ENCODE peak calls at places on chromosomes 1 and 21, in four cellular contexts. One of them, this sample, is unnamed.

GRCh38 chr1:175537571-175537970 is 205.8 kb downstream of the TNR start:
- DNase-seq in HL-60: no peak
- DNase-seq in BJ: no peak
- DNase-seq in foreskin fibroblast: no peak
- DNase-seq in this sample: no peak

GRCh38 chr1:170166518-170167180 is 20.9 kb downstream of the NTMT2 start:
- DNase-seq in HL-60: no peak
- DNase-seq in BJ: no peak
- DNase-seq in foreskin fibroblast: no peak
- DNase-seq in this sample: no peak

GRCh38 chr1:211326528-211327340 is at the start of gene TRAF5:
- DNase-seq in HL-60: no peak
- DNase-seq in BJ: no peak
- DNase-seq in foreskin fibroblast: peak
- DNase-seq in this sample: peak

GRCh38 chr1:209879539-209879938 is 51.8 kb downstream of the UTP25 start:
- DNase-seq in HL-60: no peak
- DNase-seq in BJ: no peak
- DNase-seq in foreskin fibroblast: peak
- DNase-seq in this sample: no peak

GRCh38 chr1:204074274-204075115 is 1.6 kb downstream of the SOX13 start:
- DNase-seq in HL-60: no peak
- DNase-seq in BJ: no peak
- DNase-seq in foreskin fibroblast: peak
- DNase-seq in this sample: peak

GRCh38 chr21:25997788-25998611 is 172.6 kb downstream of the APP start:
- DNase-seq in HL-60: no peak
- DNase-seq in BJ: no peak
- DNase-seq in foreskin fibroblast: no peak
- DNase-seq in this sample: no peak

GRCh38 chr1:27345272-27345671 is 3.5 kb downstream of the SYTL1 start:
- DNase-seq in HL-60: no peak
- DNase-seq in BJ: no peak
- DNase-seq in foreskin fibroblast: no peak
- DNase-seq in this sample: no peak

GRCh38 chr1:160122978-160123495 is 7.5 kb downstream of the ATP1A2 start:
- DNase-seq in HL-60: no peak
- DNase-seq in BJ: no peak
- DNase-seq in foreskin fibroblast: no peak
- DNase-seq in this sample: no peak

GRCh38 chr1:99963041-99963795 is 6.6 kb upstream of the SLC35A3 start:
- DNase-seq in HL-60: no peak
- DNase-seq in BJ: no peak
- DNase-seq in foreskin fibroblast: peak
- DNase-seq in this sample: no peak

GRCh38 chr1:38835230-38835827 is 24.2 kb downstream of the RRAGC start:
- DNase-seq in HL-60: peak
- DNase-seq in BJ: peak
- DNase-seq in foreskin fibroblast: peak
- DNase-seq in this sample: no peak

GRCh38 chr1:155827450-155827849 is 29.6 kb downstream of the GON4L start:
- DNase-seq in HL-60: no peak
- DNase-seq in BJ: no peak
- DNase-seq in foreskin fibroblast: no peak
- DNase-seq in this sample: no peak

GRCh38 chr21:32411366-32412161 is 942 bp upstream of the EVA1C start:
- DNase-seq in HL-60: no peak
- DNase-seq in BJ: no peak
- DNase-seq in foreskin fibroblast: peak
- DNase-seq in this sample: peak

GRCh38 chr1:107748529-107748928 is 216.5 kb downstream of the VAV3 start:
- DNase-seq in HL-60: no peak
- DNase-seq in BJ: no peak
- DNase-seq in foreskin fibroblast: peak
- DNase-seq in this sample: no peak

GRCh38 chr1:184164529-184164928 is 113.0 kb downstream of the TSEN15 start:
- DNase-seq in HL-60: no peak
- DNase-seq in BJ: no peak
- DNase-seq in foreskin fibroblast: no peak
- DNase-seq in this sample: no peak

GRCh38 chr1:229238674-229239415 is 32.1 kb upstream of the RAB4A start:
- DNase-seq in HL-60: no peak
- DNase-seq in BJ: no peak
- DNase-seq in foreskin fibroblast: no peak
- DNase-seq in this sample: no peak

GRCh38 chr1:248863011-248863881 is 4.4 kb upstream of the ZNF692 start:
- DNase-seq in HL-60: peak
- DNase-seq in BJ: no peak
- DNase-seq in foreskin fibroblast: peak
- DNase-seq in this sample: peak

GRCh38 chr1:161304927-161305871 is 4.6 kb downstream of the MPZ start:
- DNase-seq in HL-60: no peak
- DNase-seq in BJ: no peak
- DNase-seq in foreskin fibroblast: no peak
- DNase-seq in this sample: peak

GRCh38 chr1:16386454-16387113 is 19.5 kb downstream of the SZRD1 start:
- DNase-seq in HL-60: no peak
- DNase-seq in BJ: no peak
- DNase-seq in foreskin fibroblast: peak
- DNase-seq in this sample: no peak

GRCh38 chr1:203589201-203589600 is 37.4 kb upstream of the ATP2B4 start:
- DNase-seq in HL-60: no peak
- DNase-seq in BJ: no peak
- DNase-seq in foreskin fibroblast: no peak
- DNase-seq in this sample: no peak

GRCh38 chr1:28456078-28456477 is 49.8 kb upstream of the RCC1 start:
- DNase-seq in HL-60: no peak
- DNase-seq in BJ: no peak
- DNase-seq in foreskin fibroblast: peak
- DNase-seq in this sample: no peak

GRCh38 chr1:1914101-1914811 is 804 bp upstream of the CALML6 start:
- DNase-seq in HL-60: no peak
- DNase-seq in BJ: no peak
- DNase-seq in foreskin fibroblast: no peak
- DNase-seq in this sample: no peak

GRCh38 chr1:228882785-228883450 is 147.6 kb downstream of the RHOU start:
- DNase-seq in HL-60: no peak
- DNase-seq in BJ: no peak
- DNase-seq in foreskin fibroblast: no peak
- DNase-seq in this sample: no peak

GRCh38 chr1:33903210-33903589 is 39.3 kb downstream of the HMGB4 start:
- DNase-seq in HL-60: no peak
- DNase-seq in BJ: peak
- DNase-seq in foreskin fibroblast: peak
- DNase-seq in this sample: no peak

GRCh38 chr1:184626076-184627011 is 128.3 kb downstream of the EDEM3 start:
- DNase-seq in HL-60: no peak
- DNase-seq in BJ: no peak
- DNase-seq in foreskin fibroblast: no peak
- DNase-seq in this sample: no peak

GRCh38 chr1:52920791-52921291 is 699 bp downstream of the ECHDC2 start:
- DNase-seq in HL-60: no peak
- DNase-seq in BJ: no peak
- DNase-seq in foreskin fibroblast: no peak
- DNase-seq in this sample: peak

GRCh38 chr1:231628207-231628876 is 1.8 kb downstream of the DISC1 start:
- DNase-seq in HL-60: no peak
- DNase-seq in BJ: peak
- DNase-seq in foreskin fibroblast: no peak
- DNase-seq in this sample: no peak

GRCh38 chr21:42056996-42057689 is 14.0 kb upstream of the UMODL1 start:
- DNase-seq in HL-60: no peak
- DNase-seq in BJ: peak
- DNase-seq in foreskin fibroblast: peak
- DNase-seq in this sample: peak

GRCh38 chr1:12501661-12502060 is 116.3 kb downstream of the DHRS3 start:
- DNase-seq in HL-60: no peak
- DNase-seq in BJ: no peak
- DNase-seq in foreskin fibroblast: peak
- DNase-seq in this sample: no peak

DNA sequence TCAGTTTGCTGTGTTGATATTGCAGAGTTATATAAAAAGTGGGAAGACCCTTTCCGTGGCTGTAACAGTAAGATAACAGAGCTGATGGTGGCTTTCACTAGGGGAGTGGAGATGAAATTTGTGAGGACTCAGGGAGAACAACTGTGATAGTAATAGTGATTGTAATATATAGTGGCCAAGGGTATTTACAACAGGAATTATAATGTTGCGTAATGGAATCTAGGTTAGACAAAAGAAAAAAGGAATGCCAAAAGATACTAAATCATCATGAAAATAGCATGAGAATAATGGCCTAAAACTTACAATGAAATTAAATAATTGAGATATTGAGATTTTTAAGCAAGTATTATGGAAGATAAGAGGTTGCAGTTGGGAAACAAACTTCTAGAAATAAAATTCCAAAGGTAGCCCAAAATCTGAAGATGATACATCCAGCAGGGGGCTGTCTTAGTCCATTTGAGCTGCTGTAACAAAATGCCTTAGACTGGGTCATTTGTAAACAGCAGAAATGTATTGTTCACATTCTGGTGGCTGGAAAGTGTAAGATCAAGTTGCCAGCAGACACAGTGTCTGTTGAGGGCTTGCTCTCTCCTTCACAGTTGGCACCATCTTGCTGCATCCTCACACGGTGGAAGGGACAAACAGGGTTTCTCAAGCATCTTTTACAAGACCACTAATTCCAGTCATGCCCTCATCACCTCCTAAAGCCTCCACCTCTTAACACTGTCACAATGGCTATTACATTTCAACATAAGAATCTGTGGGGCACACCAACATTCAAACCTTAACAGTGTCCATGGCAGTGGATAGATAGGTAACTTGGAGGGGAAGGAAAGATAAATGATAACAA is 711.2 kb downstream of the MRPL39 start:
- DNase-seq in HL-60: no peak
- DNase-seq in BJ: no peak
- DNase-seq in foreskin fibroblast: no peak
- DNase-seq in this sample: no peak
- TF ChIP-seq CTCF in HL-60: no peak
- TF ChIP-seq CTCF in BJ: no peak
- TF ChIP-seq CTCF in foreskin fibroblast: peak
- TF ChIP-seq CTCF in this sample: no peak

GRCh38 chr1:85463666-85464496 is 1.1 kb downstream of the DDAH1 start:
- DNase-seq in HL-60: no peak
- DNase-seq in BJ: no peak
- DNase-seq in foreskin fibroblast: no peak
- DNase-seq in this sample: no peak

GRCh38 chr1:85464497-85465098 is 361 bp downstream of the DDAH1 start:
- DNase-seq in HL-60: no peak
- DNase-seq in BJ: no peak
- DNase-seq in foreskin fibroblast: peak
- DNase-seq in this sample: peak

GRCh38 chr1:85461216-85461945 is 3.6 kb downstream of the DDAH1 start:
- DNase-seq in HL-60: no peak
- DNase-seq in BJ: no peak
- DNase-seq in foreskin fibroblast: no peak
- DNase-seq in this sample: no peak

GRCh38 chr1:85465099-85465790 is at the start of gene DDAH1:
- DNase-seq in HL-60: no peak
- DNase-seq in BJ: no peak
- DNase-seq in foreskin fibroblast: peak
- DNase-seq in this sample: peak

GRCh38 chr1:85462931-85463665 is 1.9 kb downstream of the DDAH1 start:
- DNase-seq in HL-60: no peak
- DNase-seq in BJ: no peak
- DNase-seq in foreskin fibroblast: no peak
- DNase-seq in this sample: no peak
- H3K4me3 ChIP-seq in HL-60: no peak
- H3K4me3 ChIP-seq in BJ: peak
- H3K4me3 ChIP-seq in foreskin fibroblast: peak
- H3K4me3 ChIP-seq in this sample: peak

GRCh38 chr1:227465256-227465655 is 98.1 kb upstream of the ZNF678 start:
- DNase-seq in HL-60: no peak
- DNase-seq in BJ: no peak
- DNase-seq in foreskin fibroblast: no peak
- DNase-seq in this sample: no peak
- TF ChIP-seq CTCF in HL-60: no peak
- TF ChIP-seq CTCF in BJ: peak
- TF ChIP-seq CTCF in foreskin fibroblast: no peak
- TF ChIP-seq CTCF in this sample: no peak

GRCh38 chr1:40782371-40782956 is 1.1 kb upstream of the KCNQ4 start:
- DNase-seq in HL-60: no peak
- DNase-seq in BJ: no peak
- DNase-seq in foreskin fibroblast: no peak
- DNase-seq in this sample: no peak
- H3K4me3 ChIP-seq in HL-60: no peak
- H3K4me3 ChIP-seq in BJ: no peak
- H3K4me3 ChIP-seq in foreskin fibroblast: no peak
- H3K4me3 ChIP-seq in this sample: peak

GRCh38 chr21:45768741-45769049 is 125.2 kb downstream of the PCBP3 start:
- DNase-seq in HL-60: no peak
- DNase-seq in BJ: no peak
- DNase-seq in foreskin fibroblast: no peak
- DNase-seq in this sample: no peak
- TF ChIP-seq CTCF in HL-60: no peak
- TF ChIP-seq CTCF in BJ: peak
- TF ChIP-seq CTCF in foreskin fibroblast: no peak
- TF ChIP-seq CTCF in this sample: no peak

GRCh38 chr21:15730484-15731242 is 881 bp downstream of the USP25 start:
- DNase-seq in HL-60: no peak
- DNase-seq in BJ: no peak
- DNase-seq in foreskin fibroblast: no peak
- DNase-seq in this sample: no peak

GRCh38 chr21:15729674-15730483 is at the start of gene USP25:
- DNase-seq in HL-60: peak
- DNase-seq in BJ: no peak
- DNase-seq in foreskin fibroblast: peak
- DNase-seq in this sample: peak

GRCh38 chr21:15732996-15733329 is 3.2 kb downstream of the USP25 start:
- DNase-seq in HL-60: no peak
- DNase-seq in BJ: no peak
- DNase-seq in foreskin fibroblast: no peak
- DNase-seq in this sample: no peak

GRCh38 chr21:15731243-15731613 is 1.4 kb downstream of the USP25 start:
- DNase-seq in HL-60: no peak
- DNase-seq in BJ: no peak
- DNase-seq in foreskin fibroblast: no peak
- DNase-seq in this sample: no peak

DNA sequence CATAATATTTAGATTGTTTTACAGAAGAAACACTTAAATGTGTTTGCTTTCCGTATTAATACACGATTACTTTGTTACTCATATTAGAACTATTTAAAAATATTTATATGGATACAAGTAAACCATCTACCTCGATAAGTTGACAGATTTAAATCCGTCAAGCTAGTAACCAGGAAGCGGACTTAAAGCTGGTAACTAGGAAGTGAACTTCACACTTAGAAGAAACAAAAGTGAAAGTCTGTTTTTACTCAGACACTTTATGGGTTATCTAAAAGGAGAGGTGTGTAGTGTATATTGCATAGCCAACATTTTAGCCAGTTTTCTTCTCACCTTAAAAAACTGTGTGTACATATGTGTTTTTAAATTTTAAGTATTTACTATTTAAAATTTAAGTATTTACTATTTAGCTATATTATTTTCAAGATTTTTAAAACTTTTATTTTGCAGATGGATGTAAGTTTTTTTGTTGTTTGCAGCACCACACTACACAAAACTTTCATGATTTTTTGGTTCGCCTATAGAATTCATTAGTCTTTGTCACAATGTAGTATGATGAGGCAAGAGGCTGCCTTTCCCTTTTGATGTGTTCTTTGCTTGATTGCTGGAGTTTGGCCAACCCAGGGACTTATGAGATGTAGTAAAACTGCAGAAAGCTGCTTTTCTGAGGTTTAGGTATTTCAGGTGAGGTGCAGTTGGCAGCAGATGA is 2.7 kb downstream of the USP25 start:
- DNase-seq in HL-60: no peak
- DNase-seq in BJ: no peak
- DNase-seq in foreskin fibroblast: no peak
- DNase-seq in this sample: no peak
- H3K4me3 ChIP-seq in HL-60: peak
- H3K4me3 ChIP-seq in BJ: no peak
- H3K4me3 ChIP-seq in foreskin fibroblast: no peak
- H3K4me3 ChIP-seq in this sample: peak